ENCODE peak calls at places on chromosomes 4 and X, in six cellular contexts. S, M, J, B, P and G are unnamed samples.

GRCh38 chr4:52837716-52838558 is 24.2 kb upstream of the RASL11B start:
- DNase-seq in S (no peak), M (peak; percentile 87), J (no peak), B (no peak), P (no peak), G (peak; percentile 55)

GRCh38 chrX:155086202-155086840 is 15.0 kb downstream of the BRCC3 start:
- DNase-seq in S (no peak), M (peak; percentile 65), J (no peak), B (peak; percentile 35), P (no peak), G (no peak)

GRCh38 chr4:146212781-146213180 is 1.6 kb upstream of the REELD1 start:
- DNase-seq in S (no peak), M (peak; percentile 65), J (no peak), B (no peak), P (no peak), G (no peak)

GRCh38 chrX:50281253-50281652 is 76.7 kb downstream of the CCNB3 start:
- DNase-seq in S (no peak), M (no peak), J (no peak), B (no peak), P (no peak), G (no peak)

GRCh38 chr4:17055788-17056187 is 157.3 kb upstream of the LDB2 start:
- DNase-seq in S (no peak), M (no peak), J (peak; percentile 29), B (no peak), P (no peak), G (no peak)

GRCh38 chrX:16836371-16836770 is 33.8 kb downstream of the RBBP7 start:
- DNase-seq in S (no peak), M (peak; percentile 9), J (no peak), B (peak; percentile 29), P (no peak), G (no peak)

GRCh38 chr4:83252782-83253405 is 31.7 kb downstream of the COQ2 start:
- DNase-seq in S (peak; percentile 48), M (peak; percentile 70), J (no peak), B (peak; percentile 93), P (no peak), G (no peak)

GRCh38 chr4:10623241-10623640 is 61.3 kb downstream of the CLNK start:
- DNase-seq in S (no peak), M (peak; percentile 50), J (no peak), B (no peak), P (no peak), G (no peak)

GRCh38 chr4:117700111-117700892 is 334.0 kb upstream of the NDST3 start:
- DNase-seq in S (no peak), M (peak; percentile 26), J (no peak), B (no peak), P (no peak), G (no peak)

GRCh38 chr4:140053185-140053584 is 100.8 kb downstream of the MAML3 start:
- DNase-seq in S (no peak), M (no peak), J (no peak), B (no peak), P (no peak), G (no peak)

GRCh38 chr4:184957451-184958115 is 60.7 kb upstream of the HELT start:
- DNase-seq in S (no peak), M (no peak), J (no peak), B (no peak), P (no peak), G (no peak)

GRCh38 chr4:2045518-2045951 is 13.6 kb upstream of the NAT8L start:
- DNase-seq in S (no peak), M (peak; percentile 57), J (no peak), B (no peak), P (no peak), G (no peak)

GRCh38 chr4:101791189-101791572 is 651 bp downstream of the BANK1 start:
- DNase-seq in S (no peak), M (peak; percentile 45), J (no peak), B (no peak), P (no peak), G (no peak)

GRCh38 chrX:96183843-96184242 is 500.8 kb upstream of the DIAPH2 start:
- DNase-seq in S (no peak), M (peak; percentile 34), J (no peak), B (no peak), P (no peak), G (no peak)

DNA sequence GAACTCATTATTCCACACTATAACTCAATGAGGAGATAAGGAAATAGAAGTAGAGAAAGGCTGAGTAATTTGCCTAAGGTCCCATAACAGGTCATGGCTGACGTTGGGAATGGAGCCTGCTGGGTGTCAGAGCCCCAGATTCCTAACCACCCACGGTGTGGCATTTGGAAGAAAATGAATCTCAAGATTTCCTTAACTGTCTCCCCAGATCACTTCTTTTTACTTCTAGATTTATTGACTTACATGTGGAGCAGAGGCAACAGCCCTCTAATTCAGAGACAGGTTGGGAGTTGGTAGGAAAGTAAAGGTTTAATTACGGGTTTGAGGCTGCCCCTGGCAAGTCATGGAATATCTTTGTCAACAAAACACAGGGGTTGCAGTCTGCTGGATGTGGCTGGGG is 134.0 kb downstream of the ARHGAP10 start:
- DNase-seq in S (no peak), M (no peak), J (no peak), B (no peak), P (no peak), G (no peak)
- H3K4me1 ChIP-seq in S (no peaks in the 10 kb centered on the region), M (no peaks in the 10 kb centered on the region), J (peaks cover 60% of the 10 kb centered on the region), B (no peaks in the 10 kb centered on the region), P (peaks cover 62% of the 10 kb centered on the region), G (no peaks in the 10 kb centered on the region)

GRCh38 chr4:143538979-143539669 is 25.6 kb downstream of the SMARCA5 start:
- DNase-seq in S (no peak), M (no peak), J (no peak), B (no peak), P (no peak), G (no peak)
- H3K36me3 ChIP-seq in S (peaks cover 100% of the 10 kb centered on the region), M (peaks cover 84% of the 10 kb centered on the region), J (peaks cover 98% of the 10 kb centered on the region), B (peaks cover 27% of the 10 kb centered on the region), P (peaks cover 97% of the 10 kb centered on the region), G (peaks cover 92% of the 10 kb centered on the region)

GRCh38 chr4:165351359-165352130 is 24.1 kb downstream of the MSMO1 start:
- DNase-seq in S (no peak), M (no peak), J (no peak), B (no peak), P (no peak), G (no peak)
- TF ChIP-seq CTCF in S (no peak), M (no peak), J (no peak), B (no peak), P (no peak), G (no peak)

GRCh38 chrX:154036513-154036912 is 16.8 kb upstream of the IRAK1 start:
- DNase-seq in S (no peak), M (no peak), J (no peak), B (no peak), P (no peak), G (no peak)

GRCh38 chrX:154040863-154041262 is 21.2 kb upstream of the IRAK1 start:
- DNase-seq in S (no peak), M (no peak), J (no peak), B (no peak), P (no peak), G (no peak)

GRCh38 chrX:154040307-154040756 is 20.6 kb upstream of the IRAK1 start:
- DNase-seq in S (no peak), M (no peak), J (no peak), B (no peak), P (no peak), G (no peak)

GRCh38 chrX:154037754-154038153 is 18.1 kb upstream of the IRAK1 start:
- DNase-seq in S (no peak), M (no peak), J (no peak), B (no peak), P (no peak), G (no peak)

GRCh38 chrX:154039577-154039976 is 19.9 kb upstream of the IRAK1 start:
- DNase-seq in S (no peak), M (no peak), J (no peak), B (no peak), P (no peak), G (no peak)
- H3K4me1 ChIP-seq in S (peaks cover 3% of the 10 kb centered on the region), M (no peaks in the 10 kb centered on the region), J (peaks cover 67% of the 10 kb centered on the region), B (no peaks in the 10 kb centered on the region), P (peaks cover 64% of the 10 kb centered on the region), G (peaks cover 49% of the 10 kb centered on the region)